ENCODE peak calls at places on chromosomes 2 and 18, in seven cellular contexts. O, R, A, U, Q, Y and B are unnamed samples. For H4K20me1, the result is how much of the 10 kb centered on the place peaks cover.

GRCh38 chr2:219469186-219469724 is 29.4 kb upstream of the GMPPA start:
- DNase-seq in A (no peak), R (peak), Q (peak), O (peak), U (no peak), Y (peak), B (no peak)

GRCh38 chr18:23398401-23398800 is 54.7 kb upstream of the RIOK3 start:
- DNase-seq in A (no peak), O (no peak), Y (no peak), U (no peak), R (no peak), Q (no peak), B (no peak)

GRCh38 chr2:144194331-144195071 is 325.4 kb downstream of the ZEB2 start:
- DNase-seq in Y (no peak), A (no peak), R (no peak), O (no peak), U (no peak), Q (no peak), B (no peak)

GRCh38 chr2:225468131-225468530 is 68.6 kb downstream of the NYAP2 start:
- DNase-seq in Q (peak), U (no peak), A (no peak), O (no peak), R (no peak), Y (no peak), B (no peak)

GRCh38 chr2:146764301-146764700 is 1080.5 kb upstream of the ACVR2A start:
- DNase-seq in Y (no peak), A (no peak), U (no peak), O (peak), R (no peak), Q (no peak), B (no peak)

GRCh38 chr2:206984206-206984605 is 44.9 kb downstream of the CPO start:
- DNase-seq in O (peak), U (no peak), A (no peak), Y (peak), R (no peak), Q (peak), B (no peak)

GRCh38 chr2:12412898-12413305 is 303.8 kb upstream of the TRIB2 start:
- DNase-seq in O (no peak), U (no peak), A (peak), Y (no peak), R (no peak), Q (peak), B (peak)

GRCh38 chr2:128638741-128639477 is 320.2 kb upstream of the HS6ST1 start:
- DNase-seq in Q (no peak), U (no peak), A (peak), R (no peak), Y (no peak), O (no peak), B (peak)

GRCh38 chr2:241863021-241863954 is 4.6 kb upstream of the PDCD1 start:
- DNase-seq in Y (no peak), A (peak), U (no peak), O (no peak), R (no peak), Q (peak), B (peak)

GRCh38 chr2:74499269-74499939 is at the start of gene LBX2:
- DNase-seq in R (no peak), Y (no peak), O (no peak), Q (no peak), A (peak), U (no peak), B (no peak)

GRCh38 chr2:238899386-238899785 is 51.5 kb downstream of the TWIST2 start:
- DNase-seq in U (no peak), R (no peak), Q (no peak), A (no peak), Y (no peak), O (no peak), B (no peak)

GRCh38 chr18:74733592-74733991 is 135.9 kb downstream of the ZNF407 start:
- DNase-seq in R (no peak), A (no peak), U (peak), O (no peak), Y (no peak), Q (no peak), B (no peak)

GRCh38 chr18:70464343-70465114 is 175.7 kb downstream of the SOCS6 start:
- DNase-seq in U (peak), O (peak), Y (peak), Q (peak), A (peak), R (peak), B (no peak)

GRCh38 chr2:128435576-128436497 is 117.2 kb upstream of the HS6ST1 start:
- DNase-seq in U (no peak), O (no peak), A (no peak), Q (no peak), Y (no peak), R (no peak), B (no peak)

GRCh38 chr18:62710417-62710816 is 4.9 kb upstream of the PHLPP1 start:
- DNase-seq in Q (peak), U (no peak), Y (peak), O (peak), R (no peak), A (peak), B (no peak)

GRCh38 chr2:62657752-62658151 is 47.8 kb upstream of the EHBP1 start:
- DNase-seq in R (no peak), O (no peak), Y (no peak), U (no peak), A (no peak), Q (no peak), B (no peak)

GRCh38 chr2:1052671-1053270 is 102.1 kb downstream of the SNTG2 start:
- DNase-seq in U (peak), Y (no peak), Q (peak), R (no peak), O (no peak), A (no peak), B (no peak)

GRCh38 chr2:9138507-9139085 is 68.0 kb upstream of the ASAP2 start:
- DNase-seq in U (peak), Y (no peak), O (no peak), Q (no peak), A (no peak), R (peak), B (no peak)

GRCh38 chr2:64217198-64217869 is 73.1 kb upstream of the PELI1 start:
- DNase-seq in Q (no peak), U (no peak), A (no peak), R (no peak), O (no peak), Y (no peak), B (no peak)

GRCh38 chr2:130776550-130776949 is 21.2 kb downstream of the AMER3 start:
- DNase-seq in Q (no peak), O (no peak), Y (no peak), A (no peak), R (no peak), U (no peak), B (no peak)

GRCh38 chr2:88669371-88670214 is 21.9 kb upstream of the RPIA start:
- DNase-seq in O (peak), Q (peak), A (peak), Y (peak), U (peak), R (peak), B (no peak)

GRCh38 chr2:43450617-43451016 is 145.2 kb downstream of the THADA start:
- DNase-seq in R (no peak), Q (no peak), A (no peak), U (no peak), Y (no peak), O (no peak), B (no peak)

GRCh38 chr2:181354626-181355025 is 102.6 kb upstream of the ITGA4 start:
- DNase-seq in U (no peak), R (no peak), A (no peak), Q (peak), O (peak), Y (peak), B (no peak)

GRCh38 chr2:144703852-144704324 is 184.0 kb upstream of the ZEB2 start:
- DNase-seq in Q (peak), U (peak), O (peak), A (no peak), R (peak), Y (peak), B (peak)

GRCh38 chr2:148517822-148518221 is 126.7 kb upstream of the EPC2 start:
- DNase-seq in O (no peak), R (no peak), U (no peak), A (no peak), Q (no peak), Y (no peak), B (no peak)

GRCh38 chr2:28678175-28678855 is 73.3 kb upstream of the PPP1CB start:
- DNase-seq in O (no peak), Y (no peak), R (no peak), A (no peak), U (no peak), Q (no peak), B (no peak)

GRCh38 chr2:61009355-61009754 is 8.2 kb upstream of the PEX13 start:
- DNase-seq in O (no peak), R (no peak), Y (no peak), U (no peak), A (no peak), Q (no peak), B (no peak)

GRCh38 chr2:61011649-61012048 is 5.9 kb upstream of the PEX13 start:
- DNase-seq in R (no peak), A (no peak), O (no peak), Y (no peak), U (no peak), Q (peak), B (no peak)

GRCh38 chr2:61005736-61006135 is 11.8 kb upstream of the PEX13 start:
- DNase-seq in R (no peak), U (no peak), Y (no peak), A (no peak), O (no peak), Q (no peak), B (no peak)

DNA sequence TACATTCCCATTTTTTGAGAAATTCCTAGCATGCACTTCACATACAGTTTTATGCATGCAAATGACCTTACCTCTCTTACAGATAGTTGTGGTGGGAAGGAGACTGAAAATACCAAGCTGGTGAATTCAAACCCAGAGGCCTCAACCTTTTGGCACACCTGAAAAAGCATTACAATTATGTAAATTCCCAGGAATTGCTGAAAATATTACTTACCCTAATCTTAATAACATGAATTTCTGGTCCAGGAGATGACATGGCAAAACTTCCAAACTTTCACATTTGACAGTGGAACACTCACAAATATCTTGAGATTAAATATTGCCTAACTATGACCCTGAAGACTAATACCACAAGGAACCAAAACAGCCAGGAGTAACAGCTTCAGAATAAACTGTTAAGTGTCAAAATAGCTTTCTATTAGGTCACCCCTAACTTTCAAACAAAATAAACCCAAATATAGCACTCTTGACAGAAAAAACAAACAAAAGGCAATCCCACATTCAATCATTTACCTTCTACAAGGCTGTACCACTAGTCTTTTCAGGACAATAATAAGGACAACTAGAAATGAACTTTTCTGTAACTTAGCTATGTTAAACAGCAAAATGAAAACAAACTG is 10.9 kb upstream of the PEX13 start:
- DNase-seq in Q (no peak), U (no peak), A (no peak), R (no peak), Y (peak), O (no peak), B (no peak)
- H3K27ac ChIP-seq in Q (no peak), U (no peak), A (no peak), R (no peak), Y (no peak), O (no peak), B (no peak)

DNA sequence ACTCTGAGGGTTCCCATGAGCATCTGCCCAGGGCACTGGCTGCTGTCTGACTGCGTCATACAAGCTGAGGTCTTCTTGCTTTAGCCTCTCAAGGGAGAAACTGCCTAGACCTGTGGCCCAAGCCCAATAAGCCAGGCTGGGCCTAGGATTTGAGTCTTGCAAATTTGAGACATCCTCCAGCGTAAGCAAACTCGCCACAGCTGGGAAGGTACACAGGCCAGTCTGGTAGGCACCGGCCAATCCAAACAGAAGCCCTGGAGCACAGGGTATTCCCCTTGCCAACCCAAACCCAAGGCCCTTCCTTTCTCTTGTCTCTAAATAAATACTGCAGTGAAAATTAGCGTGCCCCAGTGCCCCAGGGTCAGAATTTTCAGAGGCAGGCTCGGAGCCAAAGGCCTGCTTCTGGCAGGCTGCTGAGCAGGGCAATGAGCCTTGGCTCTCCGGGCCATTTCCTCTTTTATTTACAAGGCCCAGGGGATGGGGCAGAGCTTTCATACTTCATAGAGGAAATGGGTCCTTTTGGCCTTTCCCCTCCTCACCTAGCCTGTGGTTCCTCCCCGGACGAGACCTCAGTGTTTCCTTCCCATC is 33.3 kb downstream of the POLR1A start:
- DNase-seq in O (no peak), U (no peak), Q (no peak), R (no peak), Y (no peak), A (peak), B (no peak)
- H4K20me1 ChIP-seq in O (under half), U (under half), Q (under half), R (under half), Y (under half), A (under half), B (under half)

GRCh38 chr2:171320208-171320621 is 113.6 kb downstream of the METTL8 start:
- DNase-seq in Y (no peak), O (no peak), A (no peak), R (no peak), U (no peak), Q (no peak), B (no peak)

GRCh38 chr2:171318463-171318934 is 115.3 kb downstream of the METTL8 start:
- DNase-seq in Q (peak), U (no peak), Y (no peak), O (no peak), R (no peak), A (no peak), B (no peak)

GRCh38 chr2:171317492-171318125 is 116.2 kb downstream of the METTL8 start:
- DNase-seq in Q (no peak), A (no peak), Y (no peak), U (no peak), R (no peak), O (no peak), B (no peak)

GRCh38 chr2:171320731-171321130 is 113.1 kb downstream of the METTL8 start:
- DNase-seq in A (no peak), O (no peak), Y (no peak), U (no peak), Q (no peak), R (no peak), B (no peak)

GRCh38 chr2:171319164-171319810 is 114.5 kb downstream of the METTL8 start:
- DNase-seq in Q (peak), R (no peak), A (no peak), O (no peak), U (no peak), Y (peak), B (no peak)
- H3K27ac ChIP-seq in Q (no peak), R (no peak), A (no peak), O (no peak), U (no peak), Y (no peak), B (no peak)

GRCh38 chr2:190889175-190889943 is 8.7 kb downstream of the GLS start:
- DNase-seq in R (no peak), Q (no peak), Y (no peak), U (no peak), O (no peak), A (no peak), B (no peak)
- H4K20me1 ChIP-seq in R (under half), Q (half or more), Y (under half), U (half or more), O (half or more), A (half or more), B (half or more)

GRCh38 chr2:99675110-99675661 is 185.4 kb upstream of the REV1 start:
- DNase-seq in Q (no peak), Y (no peak), A (no peak), R (no peak), O (no peak), U (no peak), B (no peak)
- H3K27ac ChIP-seq in Q (no peak), Y (no peak), A (no peak), R (no peak), O (no peak), U (no peak), B (no peak)

DNA sequence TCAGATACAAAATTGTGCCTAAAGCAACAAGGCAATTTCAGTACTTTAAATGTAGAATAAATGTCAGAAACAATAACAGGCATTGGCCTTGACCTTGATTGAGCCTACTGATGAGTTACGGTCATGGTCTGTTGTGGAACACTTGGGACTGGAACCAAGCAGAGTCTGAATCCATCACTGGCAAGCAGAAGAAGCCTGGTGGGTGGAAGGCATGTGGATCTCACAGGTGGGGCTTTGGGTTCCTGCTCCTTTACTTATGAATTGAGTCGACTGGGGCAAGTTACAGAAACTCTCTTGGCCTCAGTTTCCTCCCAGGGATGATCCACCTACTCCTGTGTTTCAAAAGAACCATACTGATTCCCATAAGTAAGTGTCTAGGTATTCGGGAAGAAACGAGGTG is 102.3 kb downstream of the KCNF1 start:
- DNase-seq in Y (no peak), Q (no peak), R (no peak), U (no peak), A (no peak), O (no peak), B (no peak)
- H4K20me1 ChIP-seq in Y (under half), Q (under half), R (under half), U (under half), A (under half), O (under half), B (under half)

GRCh38 chr2:38147333-38148121 is 71.6 kb upstream of the CYP1B1 start:
- DNase-seq in Q (peak), R (no peak), U (no peak), A (no peak), Y (peak), O (peak), B (no peak)

GRCh38 chr2:38145226-38145625 is 69.3 kb upstream of the CYP1B1 start:
- DNase-seq in O (no peak), R (no peak), U (no peak), A (no peak), Q (no peak), Y (peak), B (no peak)

GRCh38 chr2:38148501-38148900 is 72.5 kb upstream of the CYP1B1 start:
- DNase-seq in R (no peak), O (peak), Q (peak), A (no peak), Y (peak), U (peak), B (no peak)

GRCh38 chr2:38146302-38146916 is 70.5 kb upstream of the CYP1B1 start:
- DNase-seq in Y (peak), O (peak), U (peak), R (peak), Q (peak), A (no peak), B (peak)

GRCh38 chr2:38146917-38147307 is 71.0 kb upstream of the CYP1B1 start:
- DNase-seq in Y (peak), O (peak), U (peak), R (peak), Q (peak), A (peak), B (no peak)
- H3K27ac ChIP-seq in Y (peak), O (peak), U (peak), R (peak), Q (peak), A (peak), B (no peak)

DNA sequence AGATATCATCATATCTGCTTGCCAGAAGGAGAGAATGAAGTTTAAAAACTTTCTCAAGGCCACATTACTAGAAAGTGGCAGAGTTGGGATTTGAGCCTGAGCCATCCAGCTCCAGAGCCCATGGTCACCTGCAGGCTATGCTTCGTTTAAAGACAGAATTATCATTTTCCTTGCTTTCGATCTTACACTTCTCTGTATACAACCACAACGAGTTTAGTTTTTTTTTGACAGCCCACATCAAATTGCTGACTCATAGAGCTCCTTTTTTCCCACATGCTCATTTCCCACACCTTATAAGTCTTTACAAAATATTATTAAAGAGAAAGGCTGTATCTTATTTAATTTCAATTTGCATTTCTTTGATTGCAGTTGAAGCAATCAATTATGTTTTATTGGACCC is 6.5 kb downstream of the PLEK start:
- DNase-seq in U (no peak), R (no peak), A (no peak), O (peak), Y (peak), Q (no peak), B (peak)
- H4K20me1 ChIP-seq in U (under half), R (under half), A (under half), O (under half), Y (under half), Q (under half), B (under half)

DNA sequence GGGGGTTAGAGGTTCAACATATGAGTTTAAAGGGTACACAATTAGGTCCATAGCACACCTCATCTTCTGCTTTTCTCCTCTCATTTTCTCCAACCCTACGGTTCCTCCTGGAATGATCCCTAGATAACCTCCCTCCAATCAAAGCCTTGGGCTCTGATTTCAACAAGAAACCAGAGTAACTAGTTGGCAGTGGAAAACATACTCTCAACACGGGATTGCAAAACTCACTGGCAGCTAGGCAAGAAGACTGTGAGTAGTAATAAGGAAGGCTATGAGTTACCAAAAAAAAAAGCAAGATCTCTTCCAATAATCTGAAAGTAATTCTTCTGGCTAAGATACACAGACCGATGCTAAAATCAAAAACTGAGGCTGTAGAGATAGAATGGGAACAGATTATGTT is 28.5 kb upstream of the CCDC102B start:
- DNase-seq in Q (no peak), O (no peak), A (no peak), U (no peak), Y (no peak), R (no peak), B (no peak)
- H3K27ac ChIP-seq in Q (no peak), O (no peak), A (no peak), U (no peak), Y (no peak), R (no peak), B (no peak)